ENCODE peak calls at places on chromosome 5, in four cellular contexts. S is K562, U is A549, A is HepG2. V is an unnamed sample.

GRCh38 chr5:111187079-111187478 is 37.1 kb upstream of the CAMK4 start:
- DNase-seq in S (no peak), U (no peak), A (no peak), V (no peak)

GRCh38 chr5:175743676-175744210 is 85.9 kb downstream of the HRH2 start:
- DNase-seq in A (no peak), S (no peak), U (peak), V (peak)

GRCh38 chr5:71743135-71743534 is 24.1 kb downstream of the CARTPT start:
- DNase-seq in U (no peak), A (no peak), S (no peak), V (no peak)

GRCh38 chr5:170312666-170313065 is 15.1 kb upstream of the LCP2 start:
- DNase-seq in S (no peak), A (no peak), U (no peak), V (no peak)

GRCh38 chr5:57117601-57118000 is 56.3 kb upstream of the GPBP1 start:
- DNase-seq in U (no peak), A (no peak), S (no peak), V (no peak)

GRCh38 chr5:52906845-52907244 is 82.3 kb upstream of the ITGA2 start:
- DNase-seq in U (no peak), A (no peak), S (no peak), V (no peak)

GRCh38 chr5:124806026-124806856 is 59.8 kb upstream of the ZNF608 start:
- DNase-seq in U (no peak), S (peak), A (peak), V (peak)

GRCh38 chr5:1293997-1294838 is 650 bp downstream of the TERT start:
- DNase-seq in S (peak), U (no peak), A (no peak), V (peak)

GRCh38 chr5:73946278-73946677 is 320.3 kb downstream of the ARHGEF28 start:
- DNase-seq in A (peak), U (no peak), S (no peak), V (no peak)

GRCh38 chr5:74334434-74335364 is 305.8 kb downstream of the ENC1 start:
- DNase-seq in S (no peak), U (no peak), A (no peak), V (no peak)

GRCh38 chr5:179872356-179873160 is 13.9 kb upstream of the MRNIP start:
- DNase-seq in U (no peak), A (no peak), S (no peak), V (no peak)

GRCh38 chr5:164252-164651 is 27.0 kb upstream of the LRRC14B start:
- DNase-seq in A (no peak), U (no peak), S (peak), V (peak)
- TF ChIP-seq MAX in A (no peak), U (no peak), S (no peak), V (no peak)

GRCh38 chr5:80654054-80654390 is 430 bp upstream of the MSH3 start:
- DNase-seq in S (peak), A (peak), U (peak), V (no peak)

GRCh38 chr5:80656425-80656824 is 1.6 kb upstream of the DHFR start:
- DNase-seq in U (no peak), A (peak), S (peak), V (no peak)

GRCh38 chr5:80655231-80655784 is 525 bp upstream of the DHFR start:
- DNase-seq in A (peak), U (no peak), S (no peak), V (no peak)

GRCh38 chr5:80654391-80655230 is at the start of the genes DHFR and MSH3:
- DNase-seq in U (peak), S (peak), A (peak), V (peak)

DNA sequence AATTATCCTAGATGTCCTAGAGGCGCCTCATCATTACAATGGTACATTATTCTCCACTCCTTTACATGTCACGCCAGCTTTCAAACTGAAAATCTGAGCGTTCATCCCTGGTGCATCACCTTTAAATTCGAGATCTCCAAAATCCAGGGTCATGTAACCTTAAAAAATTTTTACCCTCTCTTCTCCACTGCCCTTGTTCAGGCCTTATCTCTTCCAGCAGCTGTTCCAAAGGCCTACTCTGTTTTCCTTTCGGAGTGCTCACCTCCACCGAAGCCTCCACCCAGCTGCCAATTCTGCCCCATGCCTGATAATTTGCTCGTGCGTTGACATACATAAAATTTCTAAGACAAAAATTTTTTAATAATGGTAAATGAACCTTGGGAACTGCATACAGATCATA is 955 bp upstream of the MSH3 start:
- DNase-seq in A (no peak), U (no peak), S (peak), V (no peak)
- TF ChIP-seq MAX in A (no peak), U (no peak), S (no peak), V (no peak)

GRCh38 chr5:143723159-143723558 is 88.8 kb upstream of the HMHB1 start:
- DNase-seq in A (no peak), U (no peak), S (no peak), V (no peak)
- TF ChIP-seq MAX in A (no peak), U (no peak), S (no peak), V (no peak)

GRCh38 chr5:159440235-159440634 is 109.9 kb upstream of the IL12B start:
- DNase-seq in S (no peak), U (no peak), A (no peak), V (no peak)

GRCh38 chr5:159430361-159431018 is 100.2 kb upstream of the IL12B start:
- DNase-seq in U (no peak), A (no peak), S (no peak), V (no peak)

GRCh38 chr5:159440948-159441347 is 110.7 kb upstream of the IL12B start:
- DNase-seq in U (no peak), A (no peak), S (no peak), V (no peak)

GRCh38 chr5:159439002-159439401 is 108.7 kb upstream of the IL12B start:
- DNase-seq in U (no peak), S (no peak), A (no peak), V (no peak)

DNA sequence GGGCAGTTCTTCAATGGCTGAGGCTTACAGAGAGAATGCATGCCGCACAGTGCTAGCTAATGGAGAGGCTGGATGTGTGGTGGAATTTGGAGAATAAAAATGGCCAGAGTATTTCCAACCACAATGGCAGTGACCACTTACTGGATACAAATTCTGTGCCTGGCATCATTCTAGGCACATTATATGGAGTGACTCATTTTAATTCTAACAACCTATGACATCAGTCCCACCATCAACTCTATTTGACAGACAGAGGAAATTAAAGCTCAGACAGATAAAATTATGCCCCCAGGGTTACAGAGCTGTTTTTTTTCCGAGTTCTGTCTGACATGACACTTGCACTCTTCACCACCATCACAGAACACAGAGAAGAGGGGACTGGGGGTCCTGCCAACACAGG is 105.6 kb upstream of the IL12B start:
- DNase-seq in U (no peak), S (no peak), A (no peak), V (no peak)
- TF ChIP-seq MAX in U (no peak), S (no peak), A (no peak), V (no peak)

GRCh38 chr5:150734579-150735384 is 24.0 kb downstream of the DCTN4 start:
- DNase-seq in U (no peak), S (no peak), A (no peak), V (peak)
- TF ChIP-seq MAX in U (no peak), S (no peak), A (no peak), V (no peak)

GRCh38 chr5:122192477-122192876 is 63.1 kb downstream of the ZNF474 start:
- DNase-seq in U (no peak), A (no peak), S (no peak), V (no peak)

GRCh38 chr5:122187426-122187825 is 58.1 kb downstream of the ZNF474 start:
- DNase-seq in A (no peak), S (no peak), U (no peak), V (no peak)

GRCh38 chr5:122195784-122196394 is 66.5 kb downstream of the ZNF474 start:
- DNase-seq in U (peak), A (peak), S (peak), V (peak)

GRCh38 chr5:122190156-122190555 is 60.8 kb downstream of the ZNF474 start:
- DNase-seq in U (no peak), S (no peak), A (no peak), V (no peak)

GRCh38 chr5:122192883-122193496 is 63.6 kb downstream of the ZNF474 start:
- DNase-seq in U (peak), S (peak), A (peak), V (no peak)
- TF ChIP-seq MAX in U (no peak), S (no peak), A (no peak), V (no peak)

DNA sequence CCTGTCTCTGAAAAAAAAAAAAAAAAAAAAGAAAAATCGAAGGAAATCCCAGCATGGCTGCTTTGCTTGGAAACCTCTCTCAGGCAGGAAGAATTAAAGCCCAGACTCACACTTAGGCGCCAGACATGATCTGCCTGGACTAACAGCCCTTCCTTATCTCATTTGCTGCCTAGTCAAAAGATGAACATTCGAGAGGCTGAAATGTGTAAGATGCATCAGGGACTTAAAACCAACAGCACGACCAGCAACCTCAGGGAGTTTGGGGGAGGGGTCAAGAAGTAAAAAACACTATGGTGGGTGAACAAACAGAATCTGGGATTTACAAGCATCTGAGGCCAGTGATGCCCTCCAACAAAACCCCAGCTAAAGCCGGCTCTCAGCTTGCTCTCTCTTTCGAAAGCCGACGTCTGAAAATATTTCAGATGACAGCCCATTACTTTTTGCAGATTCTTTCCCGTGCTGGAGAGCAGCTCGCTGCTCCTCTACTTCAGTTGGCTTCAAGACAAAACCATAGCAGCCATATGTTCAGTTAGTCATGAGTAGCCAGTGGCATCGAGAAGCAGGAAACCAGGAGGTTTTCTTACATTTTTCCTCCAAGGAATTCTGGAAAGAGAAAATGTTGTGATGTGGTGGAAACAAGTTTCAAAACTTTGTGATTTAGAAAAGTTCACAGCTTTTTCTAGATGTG is 249.8 kb downstream of the MARCHF11 start:
- DNase-seq in S (no peak), A (no peak), U (no peak), V (no peak)
- TF ChIP-seq MAX in S (no peak), A (no peak), U (no peak), V (no peak)

DNA sequence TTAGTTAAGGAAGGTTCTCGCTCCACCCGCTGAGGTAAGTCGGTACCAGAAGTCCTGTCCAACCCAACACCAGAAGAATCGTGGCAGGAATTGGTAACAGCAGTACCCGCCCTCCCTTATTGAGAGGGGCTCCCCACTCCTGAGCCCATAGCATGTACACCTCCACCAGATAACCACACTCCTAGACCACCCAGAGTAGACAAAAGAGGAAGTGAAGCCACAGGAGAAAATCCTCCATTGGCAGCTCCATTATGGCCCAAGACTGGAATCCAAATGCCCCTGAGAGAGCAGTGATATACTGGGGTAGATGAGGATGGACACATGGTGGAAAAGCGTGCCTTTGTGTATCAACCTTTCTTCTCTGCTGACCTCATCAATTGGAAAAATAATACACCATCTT is 106.1 kb upstream of the EPB41L4A start:
- DNase-seq in S (no peak), A (no peak), U (no peak), V (no peak)
- TF ChIP-seq MAX in S (no peak), A (no peak), U (no peak), V (no peak)

GRCh38 chr5:13566903-13567339 is 377.6 kb downstream of the DNAH5 start:
- DNase-seq in U (peak), S (no peak), A (no peak), V (no peak)
- TF ChIP-seq MAX in U (peak), S (no peak), A (no peak), V (no peak)